ENCODE peak calls at places on chromosomes 1 and 21, in ten cellular contexts. I, M, E, D, R, F, Y, Q, T and U are unnamed samples.

GRCh38 chr1:30699762-30700161 is 23.6 kb downstream of the MATN1 start:
- DNase-seq in I (no peak), M (no peak), E (no peak), D (no peak), R (no peak), F (no peak), Y (no peak), Q (no peak), T (no peak), U (no peak)

GRCh38 chr1:67175713-67176112 is 9.5 kb downstream of the IL23R start:
- DNase-seq in I (no peak), M (no peak), E (no peak), D (no peak), R (no peak), F (no peak), Y (no peak), Q (no peak), T (no peak), U (no peak)

GRCh38 chr1:154176341-154176740 is 15.6 kb downstream of the TPM3 start:
- DNase-seq in I (peak; percentile 41), M (no peak), E (peak; percentile 87), D (peak; percentile 65), R (peak; percentile 79), F (no peak), Y (peak; percentile 52), Q (no peak), T (no peak), U (peak; percentile 81)

GRCh38 chr1:201624741-201625646 is 86.1 kb downstream of the NAV1 start:
- DNase-seq in I (no peak), M (no peak), E (peak; percentile 98), D (peak; percentile 99), R (peak; percentile 98), F (no peak), Y (peak; percentile 92), Q (peak; percentile 91), T (no peak), U (peak; percentile 96)

GRCh38 chr21:27581168-27581567 is 614.3 kb upstream of the ADAMTS5 start:
- DNase-seq in I (no peak), M (no peak), E (no peak), D (peak; percentile 74), R (no peak), F (no peak), Y (no peak), Q (no peak), T (no peak), U (peak; percentile 49)

GRCh38 chr1:182955596-182956588 is 2.9 kb upstream of the SHCBP1L start:
- DNase-seq in I (no peak), M (no peak), E (peak; percentile 86), D (peak; percentile 93), R (peak; percentile 70), F (no peak), Y (peak; percentile 92), Q (peak; percentile 69), T (peak; percentile 43), U (peak; percentile 96)

GRCh38 chr1:110471131-110471530 is 20.2 kb downstream of the PROK1 start:
- DNase-seq in I (no peak), M (no peak), E (no peak), D (no peak), R (no peak), F (no peak), Y (no peak), Q (no peak), T (no peak), U (no peak)

GRCh38 chr1:32180186-32181060 is 948 bp downstream of the TXLNA start:
- DNase-seq in I (peak; percentile 71), M (peak; percentile 43), E (peak; percentile 63), D (peak; percentile 31), R (peak; percentile 52), F (no peak), Y (peak; percentile 29), Q (no peak), T (peak; percentile 67), U (peak; percentile 47)

GRCh38 chr1:114003431-114003830 is 24.2 kb downstream of the OLFML3 start:
- DNase-seq in I (no peak), M (no peak), E (no peak), D (no peak), R (no peak), F (no peak), Y (no peak), Q (no peak), T (no peak), U (no peak)

GRCh38 chr1:62111084-62111483 is 83.6 kb upstream of the L1TD1 start:
- DNase-seq in I (no peak), M (no peak), E (peak; percentile 5), D (no peak), R (no peak), F (no peak), Y (no peak), Q (no peak), T (no peak), U (no peak)

GRCh38 chr1:30586671-30587070 is 136.7 kb downstream of the MATN1 start:
- DNase-seq in I (no peak), M (no peak), E (no peak), D (no peak), R (no peak), F (no peak), Y (no peak), Q (no peak), T (no peak), U (no peak)

GRCh38 chr21:45209046-45209445 is 78.6 kb downstream of the POFUT2 start:
- DNase-seq in I (no peak), M (no peak), E (peak; percentile 81), D (peak; percentile 58), R (peak; percentile 80), F (no peak), Y (no peak), Q (no peak), T (no peak), U (peak; percentile 33)

GRCh38 chr1:214549604-214550338 is 1.6 kb downstream of the PTPN14 start:
- DNase-seq in I (peak; percentile 55), M (no peak), E (peak; percentile 69), D (no peak), R (peak; percentile 56), F (no peak), Y (peak; percentile 40), Q (no peak), T (no peak), U (peak; percentile 52)

GRCh38 chr1:229231754-229232119 is 39.2 kb upstream of the RAB4A start:
- DNase-seq in I (no peak), M (no peak), E (no peak), D (no peak), R (no peak), F (no peak), Y (no peak), Q (no peak), T (no peak), U (no peak)

GRCh38 chr1:101043776-101044175 is 18.2 kb upstream of the DPH5 start:
- DNase-seq in I (peak; percentile 15), M (no peak), E (peak; percentile 56), D (peak; percentile 60), R (peak; percentile 28), F (no peak), Y (peak; percentile 29), Q (no peak), T (no peak), U (peak; percentile 55)

GRCh38 chr1:59816318-59816878 is 1.6 kb downstream of the HOOK1 start:
- DNase-seq in I (no peak), M (no peak), E (no peak), D (no peak), R (no peak), F (no peak), Y (no peak), Q (no peak), T (no peak), U (no peak)

GRCh38 chr1:236179634-236180033 is 37.3 kb downstream of the GPR137B start:
- DNase-seq in I (no peak), M (no peak), E (no peak), D (no peak), R (no peak), F (no peak), Y (no peak), Q (no peak), T (no peak), U (no peak)

GRCh38 chr1:40797668-40798010 is 14.1 kb downstream of the KCNQ4 start:
- DNase-seq in I (no peak), M (no peak), E (no peak), D (no peak), R (no peak), F (no peak), Y (no peak), Q (no peak), T (no peak), U (no peak)

GRCh38 chr21:45588086-45588825 is 46.0 kb upstream of the SLC19A1 start:
- DNase-seq in I (no peak), M (no peak), E (no peak), D (no peak), R (no peak), F (no peak), Y (no peak), Q (no peak), T (no peak), U (no peak)

GRCh38 chr1:26555550-26555981 is 26.0 kb downstream of the RPS6KA1 start:
- DNase-seq in I (no peak), M (no peak), E (no peak), D (no peak), R (no peak), F (no peak), Y (no peak), Q (no peak), T (no peak), U (no peak)

GRCh38 chr1:205922806-205923205 is 20.4 kb downstream of the SLC26A9 start:
- DNase-seq in I (no peak), M (no peak), E (no peak), D (no peak), R (no peak), F (no peak), Y (no peak), Q (no peak), T (no peak), U (no peak)

GRCh38 chr21:41973861-41974751 is 20.3 kb upstream of the C2CD2 start:
- DNase-seq in I (no peak), M (peak; percentile 55), E (no peak), D (no peak), R (no peak), F (no peak), Y (no peak), Q (no peak), T (peak; percentile 75), U (no peak)
- TF ChIP-seq CTCF in I (no peak), M (no peak), E (peak; percentile 19), D (no peak), R (no peak), F (no peak), Y (peak; percentile 34), Q (no peak), T (no peak), U (peak; percentile 54)

GRCh38 chr1:7117599-7118281 is 332.5 kb downstream of the CAMTA1 start:
- DNase-seq in I (peak; percentile 59), M (no peak), E (peak; percentile 92), D (peak; percentile 97), R (peak; percentile 84), F (no peak), Y (peak; percentile 87), Q (peak; percentile 64), T (peak; percentile 42), U (peak; percentile 95)
- TF ChIP-seq CTCF in I (no peak), M (no peak), E (peak; percentile 58), D (peak; percentile 49), R (peak; percentile 46), F (no peak), Y (peak; percentile 61), Q (peak; percentile 33), T (no peak), U (peak; percentile 71)

GRCh38 chr1:24642481-24643361 is at the start of gene SRRM1:
- DNase-seq in I (peak; percentile 99), M (peak; percentile 100), E (peak; percentile 100), D (peak; percentile 100), R (peak; percentile 100), F (peak; percentile 95), Y (peak; percentile 100), Q (peak; percentile 100), T (peak; percentile 100), U (peak; percentile 100)
- TF ChIP-seq CTCF in I (no peak), M (no peak), E (peak; percentile 25), D (no peak), R (peak; percentile 12), F (peak; percentile 3), Y (peak; percentile 19), Q (no peak), T (no peak), U (peak; percentile 30)

GRCh38 chr1:18041685-18042355 is 65.8 kb upstream of the IGSF21 start:
- DNase-seq in I (no peak), M (no peak), E (no peak), D (no peak), R (no peak), F (no peak), Y (no peak), Q (no peak), T (no peak), U (no peak)
- TF ChIP-seq CTCF in I (no peak), M (no peak), E (no peak), D (no peak), R (no peak), F (no peak), Y (no peak), Q (no peak), T (peak; percentile 15), U (no peak)